ENCODE peak calls at places on chromosomes 12 and 14, in seven cellular contexts. S is stimulated activated CD4-positive, alpha-beta T cell treated with anti-CD3 and anti-CD28 coated beads, Interleukin-1b, Interleukin-23, amount 100 ng/mL, for 1 hour; C is left colon; T is kidney glomerular epithelial cell; X is ascending aorta; K is A549; I is AG08395. Z is an unnamed sample.

GRCh38 chr12:25241171-25242020 is 9.3 kb downstream of the KRAS start:
- DNase-seq in S (no peak), C (no peak), T (peak), X (no peak), K (no peak), I (peak), Z (no peak)

GRCh38 chr14:55889124-55889523 is 229.1 kb upstream of the PELI2 start:
- DNase-seq in S (no peak), C (no peak), T (no peak), X (no peak), K (peak), I (no peak), Z (no peak)

GRCh38 chr12:12357697-12358476 is 1.0 kb downstream of the BORCS5 start:
- DNase-seq in S (no peak), C (no peak), T (peak), X (no peak), K (no peak), I (peak), Z (peak)

GRCh38 chr12:6133642-6134041 is 9.2 kb upstream of the VWF start:
- DNase-seq in S (no peak), C (no peak), T (no peak), X (no peak), K (no peak), I (no peak), Z (no peak)

GRCh38 chr14:95496690-95497241 is 19.7 kb downstream of the SYNE3 start:
- DNase-seq in S (no peak), C (no peak), T (no peak), X (no peak), K (no peak), I (no peak), Z (no peak)

GRCh38 chr14:52868911-52869611 is 77.7 kb upstream of the GNPNAT1 start:
- DNase-seq in S (no peak), C (no peak), T (no peak), X (no peak), K (no peak), I (no peak), Z (no peak)

GRCh38 chr12:613996-614726 is 49.1 kb downstream of the NINJ2 start:
- DNase-seq in S (no peak), C (peak), T (peak), X (no peak), K (no peak), I (peak), Z (no peak)

GRCh38 chr14:91163316-91163715 is 49.4 kb downstream of the DGLUCY start:
- DNase-seq in S (no peak), C (no peak), T (no peak), X (no peak), K (no peak), I (no peak), Z (peak)

GRCh38 chr12:111773801-111774551 is 7.2 kb downstream of the ALDH2 start:
- DNase-seq in S (no peak), C (peak), T (peak), X (no peak), K (no peak), I (peak), Z (no peak)

GRCh38 chr12:115871714-115872113 is 405.8 kb downstream of the MED13L start:
- DNase-seq in S (no peak), C (no peak), T (no peak), X (no peak), K (peak), I (peak), Z (no peak)

Z was measured in dorsolateral prefrontal cortex.